ENCODE peak calls at places on chromosomes 1 and 21, in six cellular contexts. L, K, R, D, B and T are unnamed samples.

GRCh38 chr1:200234938-200235337 is 174.9 kb downstream of the ZNF281 start:
- DNase-seq in L (no peak), K (no peak), R (no peak), D (no peak), B (no peak), T (no peak)

GRCh38 chr1:23178931-23179330 is 10.3 kb upstream of the LUZP1 start:
- DNase-seq in L (no peak), K (peak), R (no peak), D (no peak), B (no peak), T (no peak)

GRCh38 chr1:94036721-94037120 is 84.2 kb downstream of the ABCA4 start:
- DNase-seq in L (no peak), K (peak), R (no peak), D (no peak), B (no peak), T (no peak)

GRCh38 chr1:54976747-54977146 is 3.7 kb upstream of the TMEM61 start:
- DNase-seq in L (no peak), K (no peak), R (no peak), D (no peak), B (no peak), T (peak)

GRCh38 chr1:105485207-105485606 is 1571.3 kb upstream of the PRMT6 start:
- DNase-seq in L (no peak), K (peak), R (no peak), D (no peak), B (no peak), T (no peak)

GRCh38 chr1:113677250-113678158 is 81.8 kb downstream of the PHTF1 start:
- DNase-seq in L (no peak), K (peak), R (no peak), D (no peak), B (peak), T (no peak)

GRCh38 chr1:228038387-228039005 is 31.7 kb downstream of the WNT3A start:
- DNase-seq in L (peak), K (no peak), R (peak), D (no peak), B (no peak), T (no peak)

GRCh38 chr1:201917362-201918033 is 28.8 kb downstream of the SHISA4 start:
- DNase-seq in L (no peak), K (peak), R (peak), D (peak), B (no peak), T (no peak)

GRCh38 chr21:38156200-38156599 is 100.6 kb upstream of the KCNJ15 start:
- DNase-seq in L (no peak), K (no peak), R (no peak), D (no peak), B (no peak), T (no peak)

GRCh38 chr1:180837025-180837424 is 75.7 kb upstream of the KIAA1614 start:
- DNase-seq in L (no peak), K (no peak), R (no peak), D (no peak), B (no peak), T (no peak)

GRCh38 chr1:42462828-42463763 is at the start of gene CCDC30:
- DNase-seq in L (peak), K (peak), R (peak), D (peak), B (peak), T (peak)

GRCh38 chr1:156368889-156369684 is at the start of gene RHBG:
- DNase-seq in L (no peak), K (peak), R (no peak), D (no peak), B (no peak), T (peak)

GRCh38 chr1:86429830-86430229 is 5.9 kb downstream of the CLCA2 start:
- DNase-seq in L (no peak), K (peak), R (peak), D (no peak), B (no peak), T (no peak)

GRCh38 chr1:78884685-78885452 is 121.7 kb downstream of the ADGRL4 start:
- DNase-seq in L (no peak), K (peak), R (no peak), D (no peak), B (no peak), T (no peak)

GRCh38 chr1:236523704-236524141 is at the start of gene LGALS8:
- DNase-seq in L (peak), K (peak), R (peak), D (peak), B (peak), T (peak)

GRCh38 chr1:202521886-202522285 is 173.4 kb downstream of the PPP1R12B start:
- DNase-seq in L (no peak), K (peak), R (no peak), D (no peak), B (no peak), T (no peak)

GRCh38 chr1:25743164-25744139 is 56.5 kb upstream of the SELENON start:
- DNase-seq in L (peak), K (peak), R (peak), D (peak), B (peak), T (peak)

GRCh38 chr1:26081267-26082019 is 14.0 kb upstream of the TRIM63 start:
- DNase-seq in L (no peak), K (no peak), R (no peak), D (no peak), B (no peak), T (no peak)

GRCh38 chr1:79322511-79323027 is 316.0 kb upstream of the ADGRL4 start:
- DNase-seq in L (no peak), K (peak), R (no peak), D (no peak), B (no peak), T (no peak)

GRCh38 chr1:193141804-193142203 is 20.0 kb downstream of the CDC73 start:
- DNase-seq in L (no peak), K (no peak), R (no peak), D (no peak), B (no peak), T (no peak)

GRCh38 chr1:51564124-51564523 is 45.1 kb upstream of the EPS15 start:
- DNase-seq in L (no peak), K (peak), R (no peak), D (no peak), B (no peak), T (no peak)

GRCh38 chr1:77900687-77901293 is 12.4 kb downstream of the NEXN start:
- DNase-seq in L (no peak), K (peak), R (no peak), D (no peak), B (peak), T (peak)

GRCh38 chr1:64080947-64081562 is 122.4 kb upstream of the UBE2U start:
- DNase-seq in L (no peak), K (peak), R (no peak), D (no peak), B (no peak), T (no peak)

GRCh38 chr21:34335316-34335715 is 28.5 kb upstream of the KCNE2 start:
- DNase-seq in L (no peak), K (no peak), R (no peak), D (no peak), B (no peak), T (no peak)

GRCh38 chr1:243526180-243526579 is 270.3 kb downstream of the SDCCAG8 start:
- DNase-seq in L (no peak), K (no peak), R (no peak), D (no peak), B (no peak), T (no peak)

GRCh38 chr1:181396171-181396670 is 87.1 kb upstream of the CACNA1E start:
- DNase-seq in L (no peak), K (no peak), R (no peak), D (no peak), B (no peak), T (no peak)

GRCh38 chr1:62906428-62906886 is 122.5 kb downstream of the ATG4C start:
- DNase-seq in L (no peak), K (peak), R (no peak), D (no peak), B (no peak), T (no peak)

DNA sequence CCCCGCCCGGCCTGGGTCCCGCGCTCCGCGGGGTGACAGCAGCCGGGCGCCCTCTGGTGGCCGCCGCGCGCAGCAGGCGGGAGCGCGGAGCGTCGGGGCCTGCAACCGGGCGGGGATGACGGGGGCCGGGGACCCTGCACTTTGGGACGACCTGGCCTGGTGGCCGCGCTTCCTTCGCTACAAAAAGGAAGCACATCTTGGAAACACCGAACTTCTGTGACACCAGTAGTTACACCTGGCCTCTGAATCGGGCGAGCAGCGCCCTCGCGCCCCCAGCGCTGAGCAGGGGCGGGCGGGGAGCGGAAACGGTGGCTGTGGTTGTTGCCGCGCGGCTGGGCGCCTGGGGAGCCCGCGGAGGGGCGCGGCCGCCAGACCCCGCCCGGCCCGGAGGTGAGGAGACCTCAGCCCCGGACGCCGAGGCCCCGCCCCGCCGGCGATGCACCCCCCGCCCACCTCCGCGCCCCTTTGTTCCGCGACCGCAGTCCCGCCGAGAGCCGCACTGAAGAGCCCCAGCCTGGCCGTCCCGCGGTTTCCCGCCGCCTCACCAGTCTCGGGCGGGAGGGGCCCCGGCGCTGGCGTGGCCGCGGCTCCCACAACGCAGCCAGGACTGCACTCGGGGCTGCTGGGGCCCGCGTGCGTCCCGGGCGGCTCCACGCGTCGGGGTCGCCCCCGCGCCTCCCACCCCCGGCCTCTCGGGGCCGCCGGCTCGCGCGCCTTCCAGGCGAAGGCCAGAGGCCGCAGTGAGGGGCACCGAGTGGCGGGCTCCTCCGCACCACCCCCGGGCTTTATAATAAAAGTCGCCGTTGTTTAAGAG is 59.3 kb downstream of the H3-3A start:
- DNase-seq in L (peak), K (peak), R (no peak), D (peak), B (peak), T (peak)
- TF ChIP-seq CTCF in L (peak), K (peak), R (peak), D (peak), B (peak), T (peak)

GRCh38 chr1:85027242-85027983 is 20.9 kb downstream of the MCOLN3 start:
- DNase-seq in L (no peak), K (peak), R (no peak), D (no peak), B (no peak), T (no peak)
- TF ChIP-seq CTCF in L (no peak), K (peak), R (no peak), D (no peak), B (no peak), T (no peak)

GRCh38 chr1:182587087-182587486 is 2.0 kb downstream of the RNASEL start:
- DNase-seq in L (no peak), K (no peak), R (no peak), D (no peak), B (no peak), T (no peak)

GRCh38 chr1:182587666-182588438 is 1.2 kb downstream of the RNASEL start:
- DNase-seq in L (no peak), K (no peak), R (no peak), D (no peak), B (no peak), T (no peak)

GRCh38 chr1:182589931-182590330 is 875 bp upstream of the RNASEL start:
- DNase-seq in L (no peak), K (no peak), R (no peak), D (no peak), B (no peak), T (no peak)

GRCh38 chr1:182589520-182589919 is 464 bp upstream of the RNASEL start:
- DNase-seq in L (no peak), K (no peak), R (no peak), D (no peak), B (no peak), T (no peak)

GRCh38 chr1:182588460-182589396 is at the start of gene RNASEL:
- DNase-seq in L (peak), K (peak), R (peak), D (peak), B (no peak), T (peak)
- TF ChIP-seq CTCF in L (no peak), K (no peak), R (no peak), D (no peak), B (no peak), T (no peak)

GRCh38 chr1:177783052-177783451 is 186.8 kb downstream of the SEC16B start:
- DNase-seq in L (no peak), K (no peak), R (no peak), D (no peak), B (no peak), T (no peak)
- TF ChIP-seq CTCF in L (no peak), K (no peak), R (no peak), D (no peak), B (no peak), T (no peak)

DNA sequence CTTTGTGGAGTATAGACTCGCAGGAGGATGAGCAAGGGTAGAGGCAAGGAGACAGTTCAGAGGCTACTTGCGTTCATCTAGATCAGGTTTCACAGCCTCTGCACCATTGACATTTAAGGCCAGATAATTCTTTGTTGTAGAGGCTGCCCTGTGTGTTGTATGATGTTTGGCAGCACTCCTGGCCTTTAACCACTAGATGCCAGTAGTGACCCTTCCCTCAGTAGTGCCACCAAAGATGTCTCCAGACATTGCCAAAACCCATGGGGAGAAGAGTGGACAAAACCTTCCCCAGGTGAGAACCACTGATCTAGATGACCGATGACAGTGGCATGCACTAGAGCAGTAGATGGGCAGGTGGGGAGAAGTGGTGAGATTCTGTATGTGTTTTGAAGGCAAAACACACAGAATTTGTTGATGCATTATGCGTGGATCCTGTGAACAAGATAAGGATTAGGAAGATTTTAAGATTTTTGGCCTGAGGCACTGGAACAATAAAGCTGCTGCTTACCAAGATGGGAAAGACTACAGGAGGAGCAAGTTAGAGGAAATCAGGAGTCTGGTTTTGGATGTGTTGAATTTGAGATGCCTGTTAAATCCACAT is 9.9 kb upstream of the COG2 start:
- DNase-seq in L (no peak), K (peak), R (no peak), D (no peak), B (peak), T (peak)
- TF ChIP-seq CTCF in L (peak), K (peak), R (no peak), D (peak), B (peak), T (peak)

DNA sequence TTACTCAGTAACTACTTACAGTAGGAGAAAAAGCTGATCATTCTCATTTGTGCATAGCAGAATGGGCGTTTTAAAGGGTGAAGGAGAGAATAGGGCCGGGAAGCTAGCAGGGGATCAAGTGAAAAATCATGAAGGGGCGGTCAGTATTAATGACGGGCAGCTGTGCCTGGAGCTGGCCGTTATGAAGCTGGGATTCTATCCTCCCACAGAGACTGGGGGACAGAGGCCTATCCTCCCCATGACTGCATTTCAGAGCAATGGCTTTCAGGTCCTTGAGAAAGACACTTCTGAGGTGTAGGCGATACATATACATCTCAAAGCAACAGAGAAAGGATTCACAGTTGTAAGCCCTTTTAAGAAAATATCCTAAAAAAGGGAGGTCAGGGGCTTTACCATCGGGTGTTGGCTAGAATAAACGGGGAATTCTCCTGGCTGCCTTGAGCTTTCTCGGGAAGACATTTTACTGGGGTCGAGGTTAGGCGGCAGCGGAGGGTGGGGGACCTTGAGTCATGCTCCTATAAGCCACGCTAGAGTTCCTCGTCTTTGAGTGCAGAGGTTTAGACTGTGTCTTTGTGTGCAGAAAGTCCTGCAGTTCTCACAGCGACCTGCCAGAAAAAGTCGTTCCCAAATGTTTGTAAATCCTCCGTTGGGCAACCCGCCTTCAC is 564 bp upstream of the MTARC2 start:
- DNase-seq in L (no peak), K (no peak), R (no peak), D (no peak), B (no peak), T (no peak)
- TF ChIP-seq CTCF in L (no peak), K (no peak), R (no peak), D (no peak), B (no peak), T (no peak)

GRCh38 chr1:173408886-173409285 is 68.2 kb upstream of the PRDX6 start:
- DNase-seq in L (no peak), K (no peak), R (no peak), D (no peak), B (no peak), T (no peak)
- TF ChIP-seq CTCF in L (no peak), K (no peak), R (no peak), D (no peak), B (no peak), T (no peak)

GRCh38 chr1:24385160-24385939 is 28.2 kb downstream of the STPG1 start:
- DNase-seq in L (no peak), K (peak), R (no peak), D (no peak), B (no peak), T (no peak)
- TF ChIP-seq CTCF in L (no peak), K (peak), R (no peak), D (no peak), B (peak), T (no peak)